ENCODE peak calls at places on chromosome 18, in seven cellular contexts. One of them, this sample, is unnamed.

GRCh38 chr18:9147440-9148238 is 11.1 kb downstream of the ANKRD12 start:
- DNase-seq in ELF-1: peak
- DNase-seq in chondrocyte: no peak
- DNase-seq in GM04504: no peak
- DNase-seq in HS-5: peak
- DNase-seq in stimulated activated CD8-positive, alpha-beta memory T cell treated with anti-CD3 and anti-CD28 coated beads, Interleukin-4, amount 100 ng/mL, for 1 hour: no peak
- DNase-seq in HTR-8/SVneo: peak
- DNase-seq in this sample: no peak

GRCh38 chr18:11994346-11994707 is 13.0 kb downstream of the IMPA2 start:
- DNase-seq in ELF-1: no peak
- DNase-seq in chondrocyte: no peak
- DNase-seq in GM04504: peak
- DNase-seq in HS-5: peak
- DNase-seq in stimulated activated CD8-positive, alpha-beta memory T cell treated with anti-CD3 and anti-CD28 coated beads, Interleukin-4, amount 100 ng/mL, for 1 hour: no peak
- DNase-seq in HTR-8/SVneo: peak
- DNase-seq in this sample: peak

GRCh38 chr18:44894011-44894410 is 213.3 kb downstream of the SETBP1 start:
- DNase-seq in ELF-1: no peak
- DNase-seq in chondrocyte: no peak
- DNase-seq in GM04504: no peak
- DNase-seq in HS-5: no peak
- DNase-seq in stimulated activated CD8-positive, alpha-beta memory T cell treated with anti-CD3 and anti-CD28 coated beads, Interleukin-4, amount 100 ng/mL, for 1 hour: no peak
- DNase-seq in HTR-8/SVneo: no peak
- DNase-seq in this sample: no peak

GRCh38 chr18:28198588-28198987 is 21.7 kb upstream of the CDH2 start:
- DNase-seq in ELF-1: no peak
- DNase-seq in chondrocyte: no peak
- DNase-seq in GM04504: no peak
- DNase-seq in HS-5: no peak
- DNase-seq in stimulated activated CD8-positive, alpha-beta memory T cell treated with anti-CD3 and anti-CD28 coated beads, Interleukin-4, amount 100 ng/mL, for 1 hour: no peak
- DNase-seq in HTR-8/SVneo: no peak
- DNase-seq in this sample: no peak

GRCh38 chr18:11316546-11316945 is 167.2 kb upstream of the PIEZO2 start:
- DNase-seq in ELF-1: no peak
- DNase-seq in chondrocyte: no peak
- DNase-seq in GM04504: no peak
- DNase-seq in HS-5: no peak
- DNase-seq in stimulated activated CD8-positive, alpha-beta memory T cell treated with anti-CD3 and anti-CD28 coated beads, Interleukin-4, amount 100 ng/mL, for 1 hour: no peak
- DNase-seq in HTR-8/SVneo: no peak
- DNase-seq in this sample: no peak

GRCh38 chr18:8895987-8896619 is 190.7 kb downstream of the MTCL1 start:
- DNase-seq in ELF-1: no peak
- DNase-seq in chondrocyte: no peak
- DNase-seq in GM04504: peak
- DNase-seq in HS-5: peak
- DNase-seq in stimulated activated CD8-positive, alpha-beta memory T cell treated with anti-CD3 and anti-CD28 coated beads, Interleukin-4, amount 100 ng/mL, for 1 hour: no peak
- DNase-seq in HTR-8/SVneo: no peak
- DNase-seq in this sample: no peak

GRCh38 chr18:11994708-11995444 is 13.6 kb downstream of the IMPA2 start:
- DNase-seq in ELF-1: peak
- DNase-seq in chondrocyte: no peak
- DNase-seq in GM04504: no peak
- DNase-seq in HS-5: no peak
- DNase-seq in stimulated activated CD8-positive, alpha-beta memory T cell treated with anti-CD3 and anti-CD28 coated beads, Interleukin-4, amount 100 ng/mL, for 1 hour: no peak
- DNase-seq in HTR-8/SVneo: no peak
- DNase-seq in this sample: peak

GRCh38 chr18:63144748-63145147 is 174.8 kb downstream of the BCL2 start:
- DNase-seq in ELF-1: no peak
- DNase-seq in chondrocyte: no peak
- DNase-seq in GM04504: no peak
- DNase-seq in HS-5: no peak
- DNase-seq in stimulated activated CD8-positive, alpha-beta memory T cell treated with anti-CD3 and anti-CD28 coated beads, Interleukin-4, amount 100 ng/mL, for 1 hour: no peak
- DNase-seq in HTR-8/SVneo: no peak
- DNase-seq in this sample: no peak

GRCh38 chr18:24818451-24818850 is 358.0 kb downstream of the HRH4 start:
- DNase-seq in ELF-1: no peak
- DNase-seq in chondrocyte: no peak
- DNase-seq in GM04504: no peak
- DNase-seq in HS-5: no peak
- DNase-seq in stimulated activated CD8-positive, alpha-beta memory T cell treated with anti-CD3 and anti-CD28 coated beads, Interleukin-4, amount 100 ng/mL, for 1 hour: no peak
- DNase-seq in HTR-8/SVneo: no peak
- DNase-seq in this sample: no peak

GRCh38 chr18:43592268-43592667 is 315.0 kb upstream of the SYT4 start:
- DNase-seq in ELF-1: no peak
- DNase-seq in chondrocyte: no peak
- DNase-seq in GM04504: no peak
- DNase-seq in HS-5: no peak
- DNase-seq in stimulated activated CD8-positive, alpha-beta memory T cell treated with anti-CD3 and anti-CD28 coated beads, Interleukin-4, amount 100 ng/mL, for 1 hour: no peak
- DNase-seq in HTR-8/SVneo: no peak
- DNase-seq in this sample: no peak

GRCh38 chr18:59639136-59639535 is 58.1 kb downstream of the CCBE1 start:
- DNase-seq in ELF-1: no peak
- DNase-seq in chondrocyte: no peak
- DNase-seq in GM04504: no peak
- DNase-seq in HS-5: no peak
- DNase-seq in stimulated activated CD8-positive, alpha-beta memory T cell treated with anti-CD3 and anti-CD28 coated beads, Interleukin-4, amount 100 ng/mL, for 1 hour: no peak
- DNase-seq in HTR-8/SVneo: no peak
- DNase-seq in this sample: no peak

GRCh38 chr18:10045296-10045891 is 131.6 kb downstream of the VAPA start:
- DNase-seq in ELF-1: peak
- DNase-seq in chondrocyte: no peak
- DNase-seq in GM04504: no peak
- DNase-seq in HS-5: no peak
- DNase-seq in stimulated activated CD8-positive, alpha-beta memory T cell treated with anti-CD3 and anti-CD28 coated beads, Interleukin-4, amount 100 ng/mL, for 1 hour: no peak
- DNase-seq in HTR-8/SVneo: no peak
- DNase-seq in this sample: no peak

GRCh38 chr18:74334242-74334893 is 18.7 kb downstream of the C18orf63 start:
- DNase-seq in ELF-1: no peak
- DNase-seq in chondrocyte: no peak
- DNase-seq in GM04504: no peak
- DNase-seq in HS-5: no peak
- DNase-seq in stimulated activated CD8-positive, alpha-beta memory T cell treated with anti-CD3 and anti-CD28 coated beads, Interleukin-4, amount 100 ng/mL, for 1 hour: no peak
- DNase-seq in HTR-8/SVneo: no peak
- DNase-seq in this sample: no peak

GRCh38 chr18:61860302-61860701 is 32.5 kb downstream of the RNF152 start:
- DNase-seq in ELF-1: no peak
- DNase-seq in chondrocyte: no peak
- DNase-seq in GM04504: no peak
- DNase-seq in HS-5: no peak
- DNase-seq in stimulated activated CD8-positive, alpha-beta memory T cell treated with anti-CD3 and anti-CD28 coated beads, Interleukin-4, amount 100 ng/mL, for 1 hour: no peak
- DNase-seq in HTR-8/SVneo: no peak
- DNase-seq in this sample: no peak

GRCh38 chr18:73663581-73663980 is 484.1 kb downstream of the FBXO15 start:
- DNase-seq in ELF-1: no peak
- DNase-seq in chondrocyte: no peak
- DNase-seq in GM04504: no peak
- DNase-seq in HS-5: no peak
- DNase-seq in stimulated activated CD8-positive, alpha-beta memory T cell treated with anti-CD3 and anti-CD28 coated beads, Interleukin-4, amount 100 ng/mL, for 1 hour: no peak
- DNase-seq in HTR-8/SVneo: no peak
- DNase-seq in this sample: no peak

GRCh38 chr18:47566809-47567208 is 315.3 kb upstream of the SKOR2 start:
- DNase-seq in ELF-1: no peak
- DNase-seq in chondrocyte: no peak
- DNase-seq in GM04504: no peak
- DNase-seq in HS-5: no peak
- DNase-seq in stimulated activated CD8-positive, alpha-beta memory T cell treated with anti-CD3 and anti-CD28 coated beads, Interleukin-4, amount 100 ng/mL, for 1 hour: no peak
- DNase-seq in HTR-8/SVneo: no peak
- DNase-seq in this sample: no peak

GRCh38 chr18:58507881-58508280 is 121.0 kb downstream of the ALPK2 start:
- DNase-seq in ELF-1: peak
- DNase-seq in chondrocyte: no peak
- DNase-seq in GM04504: no peak
- DNase-seq in HS-5: no peak
- DNase-seq in stimulated activated CD8-positive, alpha-beta memory T cell treated with anti-CD3 and anti-CD28 coated beads, Interleukin-4, amount 100 ng/mL, for 1 hour: no peak
- DNase-seq in HTR-8/SVneo: no peak
- DNase-seq in this sample: peak

GRCh38 chr18:75531851-75532241 is 104.3 kb upstream of the SMIM21 start:
- DNase-seq in ELF-1: no peak
- DNase-seq in chondrocyte: no peak
- DNase-seq in GM04504: no peak
- DNase-seq in HS-5: no peak
- DNase-seq in stimulated activated CD8-positive, alpha-beta memory T cell treated with anti-CD3 and anti-CD28 coated beads, Interleukin-4, amount 100 ng/mL, for 1 hour: no peak
- DNase-seq in HTR-8/SVneo: no peak
- DNase-seq in this sample: peak

GRCh38 chr18:59072727-59073421 is 66.8 kb upstream of the SEC11C start:
- DNase-seq in ELF-1: no peak
- DNase-seq in chondrocyte: no peak
- DNase-seq in GM04504: no peak
- DNase-seq in HS-5: no peak
- DNase-seq in stimulated activated CD8-positive, alpha-beta memory T cell treated with anti-CD3 and anti-CD28 coated beads, Interleukin-4, amount 100 ng/mL, for 1 hour: no peak
- DNase-seq in HTR-8/SVneo: no peak
- DNase-seq in this sample: no peak

GRCh38 chr18:48948112-48949050 is 2.4 kb downstream of the SMAD7 start:
- DNase-seq in ELF-1: peak
- DNase-seq in chondrocyte: no peak
- DNase-seq in GM04504: no peak
- DNase-seq in HS-5: no peak
- DNase-seq in stimulated activated CD8-positive, alpha-beta memory T cell treated with anti-CD3 and anti-CD28 coated beads, Interleukin-4, amount 100 ng/mL, for 1 hour: no peak
- DNase-seq in HTR-8/SVneo: no peak
- DNase-seq in this sample: peak